ENCODE peak calls at places on chromosomes 2 and 18, in eight cellular contexts. One of them, this sample, is unnamed. For H3K4me1 and H3K27me3, the result is how much of the 10 kb centered on the place peaks cover.

GRCh38 chr2:235827585-235827992 is 333.7 kb downstream of the AGAP1 start:
- DNase-seq in right cardiac atrium: no peak
- DNase-seq in heart right ventricle: no peak
- DNase-seq in hepatocyte: peak
- DNase-seq in fibroblast of lung: peak
- DNase-seq in left ventricle myocardium inferior: no peak
- DNase-seq in heart left ventricle: no peak
- DNase-seq in keratinocyte: no peak
- DNase-seq in this sample: no peak

GRCh38 chr2:14720319-14720718 is 87.8 kb downstream of the LRATD1 start:
- DNase-seq in right cardiac atrium: no peak
- DNase-seq in heart right ventricle: no peak
- DNase-seq in hepatocyte: no peak
- DNase-seq in fibroblast of lung: peak
- DNase-seq in left ventricle myocardium inferior: no peak
- DNase-seq in heart left ventricle: no peak
- DNase-seq in keratinocyte: no peak
- DNase-seq in this sample: no peak

GRCh38 chr2:4903676-4904348 is 788.4 kb upstream of the SOX11 start:
- DNase-seq in right cardiac atrium: no peak
- DNase-seq in heart right ventricle: peak
- DNase-seq in hepatocyte: no peak
- DNase-seq in fibroblast of lung: no peak
- DNase-seq in left ventricle myocardium inferior: no peak
- DNase-seq in heart left ventricle: no peak
- DNase-seq in keratinocyte: no peak
- DNase-seq in this sample: no peak

GRCh38 chr18:80187956-80188642 is 59.2 kb downstream of the PARD6G start:
- DNase-seq in right cardiac atrium: no peak
- DNase-seq in heart right ventricle: no peak
- DNase-seq in hepatocyte: no peak
- DNase-seq in fibroblast of lung: no peak
- DNase-seq in left ventricle myocardium inferior: no peak
- DNase-seq in heart left ventricle: no peak
- DNase-seq in keratinocyte: no peak
- DNase-seq in this sample: no peak

GRCh38 chr2:20939786-20940480 is 103.9 kb downstream of the APOB start:
- DNase-seq in right cardiac atrium: no peak
- DNase-seq in heart right ventricle: no peak
- DNase-seq in hepatocyte: no peak
- DNase-seq in fibroblast of lung: no peak
- DNase-seq in left ventricle myocardium inferior: no peak
- DNase-seq in heart left ventricle: no peak
- DNase-seq in keratinocyte: no peak
- DNase-seq in this sample: no peak

GRCh38 chr2:16652296-16653082 is 13.1 kb downstream of the CYRIA start:
- DNase-seq in right cardiac atrium: no peak
- DNase-seq in heart right ventricle: no peak
- DNase-seq in hepatocyte: peak
- DNase-seq in fibroblast of lung: peak
- DNase-seq in left ventricle myocardium inferior: no peak
- DNase-seq in heart left ventricle: no peak
- DNase-seq in keratinocyte: no peak
- DNase-seq in this sample: no peak

GRCh38 chr18:59822612-59823275 is 77.1 kb upstream of the PMAIP1 start:
- DNase-seq in right cardiac atrium: no peak
- DNase-seq in heart right ventricle: no peak
- DNase-seq in hepatocyte: no peak
- DNase-seq in fibroblast of lung: no peak
- DNase-seq in left ventricle myocardium inferior: no peak
- DNase-seq in heart left ventricle: no peak
- DNase-seq in keratinocyte: no peak
- DNase-seq in this sample: no peak

GRCh38 chr2:240458044-240458899 is 22.8 kb downstream of the GPC1 start:
- DNase-seq in right cardiac atrium: peak
- DNase-seq in heart right ventricle: peak
- DNase-seq in hepatocyte: no peak
- DNase-seq in fibroblast of lung: no peak
- DNase-seq in left ventricle myocardium inferior: no peak
- DNase-seq in heart left ventricle: no peak
- DNase-seq in keratinocyte: no peak
- DNase-seq in this sample: no peak

GRCh38 chr2:231347081-231347480 is 48.4 kb upstream of the B3GNT7 start:
- DNase-seq in right cardiac atrium: no peak
- DNase-seq in heart right ventricle: no peak
- DNase-seq in hepatocyte: peak
- DNase-seq in fibroblast of lung: no peak
- DNase-seq in left ventricle myocardium inferior: no peak
- DNase-seq in heart left ventricle: no peak
- DNase-seq in keratinocyte: no peak
- DNase-seq in this sample: no peak

GRCh38 chr18:75875559-75875958 is 448.1 kb upstream of the SMIM21 start:
- DNase-seq in right cardiac atrium: no peak
- DNase-seq in heart right ventricle: no peak
- DNase-seq in hepatocyte: no peak
- DNase-seq in fibroblast of lung: no peak
- DNase-seq in left ventricle myocardium inferior: no peak
- DNase-seq in heart left ventricle: no peak
- DNase-seq in keratinocyte: no peak
- DNase-seq in this sample: no peak

GRCh38 chr2:237024255-237024654 is 61.4 kb upstream of the COPS8 start:
- DNase-seq in right cardiac atrium: no peak
- DNase-seq in heart right ventricle: no peak
- DNase-seq in hepatocyte: no peak
- DNase-seq in fibroblast of lung: no peak
- DNase-seq in left ventricle myocardium inferior: no peak
- DNase-seq in heart left ventricle: no peak
- DNase-seq in keratinocyte: no peak
- DNase-seq in this sample: no peak

GRCh38 chr2:229718057-229718456 is 3.7 kb upstream of the DNER start:
- DNase-seq in right cardiac atrium: no peak
- DNase-seq in heart right ventricle: no peak
- DNase-seq in hepatocyte: no peak
- DNase-seq in fibroblast of lung: no peak
- DNase-seq in left ventricle myocardium inferior: no peak
- DNase-seq in heart left ventricle: no peak
- DNase-seq in keratinocyte: no peak
- DNase-seq in this sample: no peak

GRCh38 chr2:191835100-191835499 is 11.8 kb downstream of the CAVIN2 start:
- DNase-seq in right cardiac atrium: no peak
- DNase-seq in heart right ventricle: no peak
- DNase-seq in hepatocyte: no peak
- DNase-seq in fibroblast of lung: no peak
- DNase-seq in left ventricle myocardium inferior: no peak
- DNase-seq in heart left ventricle: no peak
- DNase-seq in keratinocyte: no peak
- DNase-seq in this sample: no peak

GRCh38 chr2:211846031-211846400 is 692.6 kb downstream of the ERBB4 start:
- DNase-seq in right cardiac atrium: no peak
- DNase-seq in heart right ventricle: no peak
- DNase-seq in hepatocyte: no peak
- DNase-seq in fibroblast of lung: no peak
- DNase-seq in left ventricle myocardium inferior: no peak
- DNase-seq in heart left ventricle: no peak
- DNase-seq in keratinocyte: no peak
- DNase-seq in this sample: no peak

GRCh38 chr2:119085613-119086012 is 72.9 kb downstream of the C1QL2 start:
- DNase-seq in right cardiac atrium: no peak
- DNase-seq in heart right ventricle: no peak
- DNase-seq in hepatocyte: peak
- DNase-seq in fibroblast of lung: no peak
- DNase-seq in left ventricle myocardium inferior: no peak
- DNase-seq in heart left ventricle: no peak
- DNase-seq in keratinocyte: no peak
- DNase-seq in this sample: peak

GRCh38 chr2:158990397-158991209 is 22.2 kb downstream of the TANC1 start:
- DNase-seq in right cardiac atrium: no peak
- DNase-seq in heart right ventricle: no peak
- DNase-seq in hepatocyte: no peak
- DNase-seq in fibroblast of lung: peak
- DNase-seq in left ventricle myocardium inferior: no peak
- DNase-seq in heart left ventricle: no peak
- DNase-seq in keratinocyte: peak
- DNase-seq in this sample: no peak

GRCh38 chr2:18117592-18117991 is 239.1 kb downstream of the KCNS3 start:
- DNase-seq in right cardiac atrium: no peak
- DNase-seq in heart right ventricle: peak
- DNase-seq in hepatocyte: peak
- DNase-seq in fibroblast of lung: peak
- DNase-seq in left ventricle myocardium inferior: no peak
- DNase-seq in heart left ventricle: no peak
- DNase-seq in keratinocyte: peak
- DNase-seq in this sample: no peak

GRCh38 chr2:218991674-218992168 is 1.5 kb downstream of the CRYBA2 start:
- DNase-seq in right cardiac atrium: no peak
- DNase-seq in heart right ventricle: no peak
- DNase-seq in hepatocyte: peak
- DNase-seq in fibroblast of lung: peak
- DNase-seq in left ventricle myocardium inferior: no peak
- DNase-seq in heart left ventricle: no peak
- DNase-seq in keratinocyte: no peak
- DNase-seq in this sample: no peak

GRCh38 chr2:75290600-75291140 is 91.3 kb upstream of the TACR1 start:
- DNase-seq in right cardiac atrium: no peak
- DNase-seq in heart right ventricle: no peak
- DNase-seq in hepatocyte: no peak
- DNase-seq in fibroblast of lung: peak
- DNase-seq in left ventricle myocardium inferior: no peak
- DNase-seq in heart left ventricle: no peak
- DNase-seq in keratinocyte: no peak
- DNase-seq in this sample: no peak

GRCh38 chr2:20322527-20323300 is 27.9 kb downstream of the PUM2 start:
- DNase-seq in right cardiac atrium: no peak
- DNase-seq in heart right ventricle: no peak
- DNase-seq in hepatocyte: no peak
- DNase-seq in fibroblast of lung: no peak
- DNase-seq in left ventricle myocardium inferior: no peak
- DNase-seq in heart left ventricle: no peak
- DNase-seq in keratinocyte: no peak
- DNase-seq in this sample: no peak

GRCh38 chr2:66439291-66440010 is 4.5 kb downstream of the MEIS1 start:
- DNase-seq in right cardiac atrium: peak
- DNase-seq in heart right ventricle: peak
- DNase-seq in hepatocyte: no peak
- DNase-seq in fibroblast of lung: no peak
- DNase-seq in left ventricle myocardium inferior: peak
- DNase-seq in heart left ventricle: peak
- DNase-seq in keratinocyte: no peak
- DNase-seq in this sample: no peak

GRCh38 chr2:236875906-236876505 is 209.7 kb upstream of the COPS8 start:
- DNase-seq in right cardiac atrium: no peak
- DNase-seq in heart right ventricle: no peak
- DNase-seq in hepatocyte: peak
- DNase-seq in fibroblast of lung: no peak
- DNase-seq in left ventricle myocardium inferior: no peak
- DNase-seq in heart left ventricle: peak
- DNase-seq in keratinocyte: no peak
- DNase-seq in this sample: no peak

GRCh38 chr18:22542400-22542835 is 124.7 kb upstream of the CTAGE1 start:
- DNase-seq in right cardiac atrium: peak
- DNase-seq in heart right ventricle: peak
- DNase-seq in hepatocyte: no peak
- DNase-seq in fibroblast of lung: peak
- DNase-seq in left ventricle myocardium inferior: peak
- DNase-seq in heart left ventricle: no peak
- DNase-seq in keratinocyte: no peak
- DNase-seq in this sample: no peak

GRCh38 chr18:53509886-53510285 is 714.6 kb downstream of the MBD2 start:
- DNase-seq in right cardiac atrium: no peak
- DNase-seq in heart right ventricle: no peak
- DNase-seq in hepatocyte: no peak
- DNase-seq in fibroblast of lung: no peak
- DNase-seq in left ventricle myocardium inferior: no peak
- DNase-seq in heart left ventricle: no peak
- DNase-seq in keratinocyte: no peak
- DNase-seq in this sample: no peak

GRCh38 chr2:101820519-101820918 is 123.0 kb downstream of the MAP4K4 start:
- DNase-seq in right cardiac atrium: no peak
- DNase-seq in heart right ventricle: no peak
- DNase-seq in hepatocyte: peak
- DNase-seq in fibroblast of lung: peak
- DNase-seq in left ventricle myocardium inferior: no peak
- DNase-seq in heart left ventricle: no peak
- DNase-seq in keratinocyte: peak
- DNase-seq in this sample: no peak

GRCh38 chr2:46988733-46989481 is 73.3 kb upstream of the MCFD2 start:
- DNase-seq in right cardiac atrium: peak
- DNase-seq in heart right ventricle: peak
- DNase-seq in hepatocyte: no peak
- DNase-seq in fibroblast of lung: peak
- DNase-seq in left ventricle myocardium inferior: no peak
- DNase-seq in heart left ventricle: no peak
- DNase-seq in keratinocyte: no peak
- DNase-seq in this sample: no peak
- H3K4me1 ChIP-seq in right cardiac atrium: under half
- H3K4me1 ChIP-seq in heart right ventricle: under half
- H3K4me1 ChIP-seq in hepatocyte: under half
- H3K4me1 ChIP-seq in fibroblast of lung: under half
- H3K4me1 ChIP-seq in left ventricle myocardium inferior: half or more
- H3K4me1 ChIP-seq in heart left ventricle: under half
- H3K4me1 ChIP-seq in keratinocyte: under half
- H3K4me1 ChIP-seq in this sample: under half

GRCh38 chr2:233919938-233920337 is 2.8 kb downstream of the TRPM8 start:
- DNase-seq in right cardiac atrium: no peak
- DNase-seq in heart right ventricle: no peak
- DNase-seq in hepatocyte: no peak
- DNase-seq in fibroblast of lung: peak
- DNase-seq in left ventricle myocardium inferior: no peak
- DNase-seq in heart left ventricle: no peak
- DNase-seq in keratinocyte: no peak
- DNase-seq in this sample: no peak
- H3K4me3 ChIP-seq in right cardiac atrium: no peak
- H3K4me3 ChIP-seq in heart right ventricle: no peak
- H3K4me3 ChIP-seq in hepatocyte: no peak
- H3K4me3 ChIP-seq in fibroblast of lung: no peak
- H3K4me3 ChIP-seq in left ventricle myocardium inferior: no peak
- H3K4me3 ChIP-seq in heart left ventricle: no peak
- H3K4me3 ChIP-seq in keratinocyte: no peak
- H3K4me3 ChIP-seq in this sample: no peak

GRCh38 chr2:108983610-108984009 is 5.4 kb downstream of the EDAR start:
- DNase-seq in right cardiac atrium: no peak
- DNase-seq in heart right ventricle: no peak
- DNase-seq in hepatocyte: no peak
- DNase-seq in fibroblast of lung: no peak
- DNase-seq in left ventricle myocardium inferior: no peak
- DNase-seq in heart left ventricle: no peak
- DNase-seq in keratinocyte: no peak
- DNase-seq in this sample: no peak
- H3K27me3 ChIP-seq in right cardiac atrium: under half
- H3K27me3 ChIP-seq in heart right ventricle: under half
- H3K27me3 ChIP-seq in hepatocyte: under half
- H3K27me3 ChIP-seq in fibroblast of lung: half or more
- H3K27me3 ChIP-seq in left ventricle myocardium inferior: under half
- H3K27me3 ChIP-seq in heart left ventricle: under half
- H3K27me3 ChIP-seq in keratinocyte: under half
- H3K27me3 ChIP-seq in this sample: under half

DNA sequence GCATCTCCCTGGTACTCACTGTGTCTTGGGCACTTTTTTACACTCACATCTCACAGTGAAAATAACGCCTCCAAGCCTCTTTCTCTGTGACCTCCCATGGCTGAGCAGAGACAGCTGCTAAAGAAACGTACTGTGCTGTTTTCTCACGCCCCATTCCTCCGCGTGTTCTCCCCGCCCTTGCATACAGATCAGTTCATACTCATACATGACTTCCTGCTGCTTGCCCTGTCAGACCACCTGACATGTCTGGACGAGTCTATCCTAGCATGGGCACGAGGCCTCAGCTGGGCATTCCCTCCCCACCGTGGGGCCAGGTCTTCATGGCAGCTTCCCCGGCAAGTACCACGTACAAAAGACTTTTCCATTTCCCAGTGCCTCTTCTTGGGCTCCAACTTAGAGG is 21.2 kb upstream of the IL1A start:
- DNase-seq in right cardiac atrium: no peak
- DNase-seq in heart right ventricle: no peak
- DNase-seq in hepatocyte: no peak
- DNase-seq in fibroblast of lung: no peak
- DNase-seq in left ventricle myocardium inferior: no peak
- DNase-seq in heart left ventricle: no peak
- DNase-seq in keratinocyte: peak
- DNase-seq in this sample: no peak
- H3K4me1 ChIP-seq in right cardiac atrium: under half
- H3K4me1 ChIP-seq in heart right ventricle: under half
- H3K4me1 ChIP-seq in hepatocyte: under half
- H3K4me1 ChIP-seq in fibroblast of lung: under half
- H3K4me1 ChIP-seq in left ventricle myocardium inferior: under half
- H3K4me1 ChIP-seq in heart left ventricle: under half
- H3K4me1 ChIP-seq in keratinocyte: under half
- H3K4me1 ChIP-seq in this sample: under half